ENCODE peak calls at places on chromosomes 16 and 17, in seven cellular contexts. D is DND-41; L is heart left ventricle; A is fibroblast of lung; B is naive thymus-derived CD4-positive, alpha-beta T cell; Q is ascending aorta; O is left ventricle myocardium inferior. S is an unnamed sample. For H3K4me1 and H3K27me3, the result is how much of the 10 kb centered on the place peaks cover.

GRCh38 chr17:79114455-79115301 is 40.1 kb downstream of the ENGASE start:
- DNase-seq in D (no peak), B (no peak), Q (no peak), O (peak), L (peak), A (no peak), S (no peak)

GRCh38 chr16:71902656-71903365 is 7.5 kb downstream of the IST1 start:
- DNase-seq in A (no peak), L (no peak), O (no peak), D (no peak), Q (no peak), B (no peak), S (no peak)

GRCh38 chr17:29388937-29389336 is 1.2 kb upstream of the TAOK1 start:
- DNase-seq in B (no peak), A (no peak), O (no peak), Q (peak), L (no peak), D (no peak), S (no peak)

GRCh38 chr17:71792966-71793365 is 327.9 kb upstream of the SOX9 start:
- DNase-seq in O (no peak), L (no peak), B (no peak), D (no peak), A (peak), Q (no peak), S (no peak)

GRCh38 chr17:39676198-39676819 is 8.1 kb downstream of the PNMT start:
- DNase-seq in Q (peak), L (peak), A (no peak), D (peak), B (peak), O (peak), S (no peak)

GRCh38 chr17:64339516-64340475 is 50.9 kb downstream of the PECAM1 start:
- DNase-seq in B (no peak), A (no peak), D (no peak), O (no peak), Q (no peak), L (peak), S (no peak)

GRCh38 chr17:55348749-55349354 is 72.8 kb downstream of the MMD start:
- DNase-seq in L (peak), B (peak), A (peak), D (peak), O (no peak), Q (peak), S (peak)

GRCh38 chr17:44144966-44145739 is 3.4 kb downstream of the HROB start:
- DNase-seq in D (no peak), L (peak), O (no peak), A (peak), Q (no peak), B (no peak), S (no peak)

GRCh38 chr17:15285466-15285865 is 20.3 kb upstream of the PMP22 start:
- DNase-seq in B (no peak), D (no peak), O (no peak), Q (no peak), A (no peak), L (no peak), S (no peak)

GRCh38 chr16:28491080-28491969 is 549 bp downstream of the CLN3 start:
- DNase-seq in Q (peak), B (no peak), D (peak), O (peak), L (no peak), A (no peak), S (no peak)

GRCh38 chr16:9836118-9836736 is 346.0 kb downstream of the GRIN2A start:
- DNase-seq in D (peak), B (no peak), Q (no peak), A (peak), L (no peak), O (no peak), S (no peak)

GRCh38 chr17:58312021-58312630 is 16.5 kb downstream of the TSPOAP1 start:
- DNase-seq in D (no peak), B (no peak), Q (peak), O (no peak), A (no peak), L (no peak), S (no peak)

GRCh38 chr17:37608369-37609169 is 649 bp downstream of the SYNRG start:
- DNase-seq in O (no peak), L (no peak), Q (no peak), A (peak), D (peak), B (peak), S (no peak)

GRCh38 chr16:67441289-67441753 is 10.4 kb downstream of the HSD11B2 start:
- DNase-seq in L (peak), O (peak), D (no peak), A (no peak), B (no peak), Q (no peak), S (no peak)

GRCh38 chr17:7252176-7253043 is at the start of gene ELP5:
- DNase-seq in D (peak), L (peak), B (peak), A (peak), O (peak), Q (peak), S (peak)

GRCh38 chr17:49819651-49820050 is 28.2 kb downstream of the TAC4 start:
- DNase-seq in Q (no peak), L (no peak), O (no peak), B (no peak), D (no peak), A (no peak), S (no peak)
- H3K4me1 ChIP-seq in Q (under half), L (under half), O (half or more), B (half or more), D (under half), A (under half), S (half or more)

DNA sequence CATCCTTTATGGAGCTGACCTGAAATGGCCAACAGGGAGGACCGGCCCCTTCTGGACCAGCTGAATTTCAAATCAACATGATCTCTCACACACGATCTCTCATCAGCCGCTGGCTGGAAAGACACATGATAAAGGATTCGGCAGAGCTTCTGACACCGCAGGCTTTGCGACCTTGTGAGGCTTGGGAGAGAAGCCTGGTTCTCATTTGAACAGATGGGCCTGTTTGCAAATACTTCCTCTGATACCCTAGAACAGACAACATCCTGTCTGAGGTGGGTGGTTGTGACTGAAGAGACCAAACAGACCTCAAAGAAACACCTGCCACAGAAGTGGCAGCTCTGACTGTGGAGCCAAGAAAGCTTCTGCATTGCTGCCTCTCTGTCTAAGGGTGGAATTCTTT is 77.9 kb upstream of the SDK2 start:
- DNase-seq in B (peak), L (no peak), A (no peak), D (peak), Q (no peak), O (no peak), S (no peak)
- H3K27me3 ChIP-seq in B (under half), L (under half), A (under half), D (under half), Q (under half), O (under half), S (under half)

GRCh38 chr17:74923538-74924249 is 379 bp upstream of the OTOP2 start:
- DNase-seq in D (no peak), A (peak), L (peak), B (peak), Q (peak), O (peak), S (peak)
- H3K4me1 ChIP-seq in D (under half), A (under half), L (under half), B (under half), Q (under half), O (under half), S (under half)

DNA sequence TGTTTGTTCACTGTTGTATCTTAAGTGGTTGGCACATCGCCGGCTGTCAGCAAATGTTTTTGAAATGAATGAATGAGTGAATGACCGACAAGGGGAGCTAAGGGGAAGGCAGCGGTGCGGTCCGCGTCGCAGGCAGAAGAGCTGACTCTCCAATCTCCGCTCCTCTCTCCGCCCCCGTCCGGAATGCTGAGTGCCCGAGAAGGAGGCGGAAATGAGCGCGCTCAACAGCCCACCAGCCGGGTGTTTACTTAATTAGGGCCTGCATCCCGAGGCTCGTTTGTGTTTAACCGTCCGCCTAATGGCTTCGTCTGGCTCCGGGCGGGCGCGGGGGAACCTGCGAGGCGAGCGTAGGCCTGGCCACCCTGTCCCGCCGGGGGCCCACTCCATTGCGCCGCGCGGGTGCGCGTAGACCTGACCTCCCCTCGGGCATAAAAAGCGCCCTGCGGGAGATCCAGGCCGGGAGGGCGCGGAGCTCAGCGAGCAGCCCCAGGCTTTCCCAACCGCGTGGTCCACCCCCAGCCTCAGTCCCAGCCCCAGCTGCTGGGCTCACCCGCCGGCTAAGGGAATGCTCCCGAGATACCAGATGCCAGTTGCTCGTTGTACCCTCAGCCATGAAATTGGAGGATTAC is 2.6 kb upstream of the CDH3 start:
- DNase-seq in B (no peak), A (peak), Q (no peak), O (no peak), D (no peak), L (no peak), S (no peak)
- H3K27me3 ChIP-seq in B (under half), A (under half), Q (under half), O (half or more), D (under half), L (half or more), S (under half)

S was measured in effector memory CD4-positive, alpha-beta T cell.